ENCODE peak calls at places on chromosomes 7 and 10, in nine cellular contexts. K is PC-3; U is GM06990; J is tibial nerve; V is GM23248; E is mucosa of descending colon; A is CD8-positive, alpha-beta memory T cell; T is HCT116; Z is gastrocnemius medialis. G is an unnamed sample.

GRCh38 chr10:101495324-101495925 is 92.6 kb downstream of the POLL start:
- DNase-seq in K (peak; percentile 30), U (no peak), J (no peak), V (peak; percentile 16), E (no peak), A (no peak), T (peak; percentile 12), Z (no peak), G (peak; percentile 63)

GRCh38 chr7:27143022-27143949 is at the start of gene HOXA5:
- DNase-seq in K (no peak), U (no peak), J (no peak), V (no peak), E (peak; percentile 84), A (no peak), T (no peak), Z (peak; percentile 76), G (no peak)

GRCh38 chr7:149194799-149195179 is 557 bp upstream of the ZNF282 start:
- DNase-seq in K (no peak), U (no peak), J (no peak), V (no peak), E (no peak), A (no peak), T (no peak), Z (no peak), G (peak; percentile 14)

GRCh38 chr7:129341212-129341611 is 93.0 kb upstream of the STRIP2 start:
- DNase-seq in K (no peak), U (no peak), J (no peak), V (no peak), E (no peak), A (no peak), T (no peak), Z (no peak), G (no peak)

GRCh38 chr7:44325181-44325671 is at the start of gene CAMK2B:
- DNase-seq in K (no peak), U (no peak), J (no peak), V (peak; percentile 41), E (no peak), A (no peak), T (no peak), Z (no peak), G (no peak)

GRCh38 chr7:45684910-45685618 is 110.9 kb downstream of the ADCY1 start:
- DNase-seq in K (no peak), U (no peak), J (peak; percentile 2), V (no peak), E (no peak), A (no peak), T (no peak), Z (no peak), G (no peak)

GRCh38 chr10:14507156-14507555 is 176.4 kb upstream of the FRMD4A start:
- DNase-seq in K (no peak), U (no peak), J (no peak), V (no peak), E (no peak), A (peak; percentile 70), T (no peak), Z (no peak), G (peak; percentile 86)

GRCh38 chr10:110706690-110707098 is 62.6 kb downstream of the RBM20 start:
- DNase-seq in K (peak; percentile 52), U (no peak), J (no peak), V (peak; percentile 91), E (no peak), A (no peak), T (peak; percentile 16), Z (no peak), G (no peak)

GRCh38 chr10:125257521-125258105 is 97.2 kb upstream of the CTBP2 start:
- DNase-seq in K (no peak), U (no peak), J (no peak), V (peak; percentile 10), E (no peak), A (no peak), T (no peak), Z (no peak), G (no peak)

GRCh38 chr10:114683162-114683561 is 25.1 kb upstream of the ABLIM1 start:
- DNase-seq in K (peak; percentile 4), U (no peak), J (no peak), V (no peak), E (no peak), A (no peak), T (no peak), Z (no peak), G (no peak)

GRCh38 chr7:147008530-147008929 is 891.9 kb downstream of the CNTNAP2 start:
- DNase-seq in K (no peak), U (no peak), J (no peak), V (no peak), E (no peak), A (no peak), T (no peak), Z (no peak), G (no peak)

GRCh38 chr7:18552943-18553584 is 57.5 kb downstream of the HDAC9 start:
- DNase-seq in K (peak; percentile 80), U (no peak), J (no peak), V (no peak), E (no peak), A (no peak), T (no peak), Z (no peak), G (no peak)

GRCh38 chr7:157837561-157837960 is 500.8 kb downstream of the DNAJB6 start:
- DNase-seq in K (no peak), U (no peak), J (no peak), V (no peak), E (no peak), A (no peak), T (no peak), Z (no peak), G (no peak)

GRCh38 chr10:89805599-89806013 is 104.2 kb downstream of the KIF20B start:
- DNase-seq in K (no peak), U (peak; percentile 51), J (no peak), V (no peak), E (no peak), A (no peak), T (no peak), Z (no peak), G (no peak)

GRCh38 chr7:82384051-82384464 is 59.5 kb downstream of the CACNA2D1 start:
- DNase-seq in K (no peak), U (peak; percentile 64), J (no peak), V (no peak), E (no peak), A (no peak), T (no peak), Z (no peak), G (no peak)

GRCh38 chr10:64369885-64370773 is 848.9 kb downstream of the REEP3 start:
- DNase-seq in K (no peak), U (no peak), J (no peak), V (no peak), E (no peak), A (no peak), T (no peak), Z (no peak), G (no peak)

GRCh38 chr10:133537551-133538545 is 10.7 kb downstream of the CYP2E1 start:
- DNase-seq in K (peak; percentile 3), U (no peak), J (no peak), V (no peak), E (no peak), A (no peak), T (no peak), Z (no peak), G (no peak)

GRCh38 chr10:103197177-103197576 is 4.1 kb upstream of the NT5C2 start:
- DNase-seq in K (peak; percentile 37), U (no peak), J (peak; percentile 43), V (peak; percentile 90), E (peak; percentile 36), A (no peak), T (peak; percentile 37), Z (peak; percentile 49), G (peak; percentile 15)

GRCh38 chr7:21942955-21943354 is 2.7 kb downstream of the CDCA7L start:
- DNase-seq in K (peak; percentile 60), U (no peak), J (no peak), V (peak; percentile 23), E (no peak), A (no peak), T (no peak), Z (no peak), G (no peak)
- H3K4me3 ChIP-seq in K (peak overlapping the region; percentile 97), U (no peak overlapping the region), J (no peak overlapping the region), V (no peak overlapping the region), E (no peak overlapping the region), A (no peak overlapping the region), T (no peak overlapping the region), Z (no peak overlapping the region), G (no peak overlapping the region)

DNA sequence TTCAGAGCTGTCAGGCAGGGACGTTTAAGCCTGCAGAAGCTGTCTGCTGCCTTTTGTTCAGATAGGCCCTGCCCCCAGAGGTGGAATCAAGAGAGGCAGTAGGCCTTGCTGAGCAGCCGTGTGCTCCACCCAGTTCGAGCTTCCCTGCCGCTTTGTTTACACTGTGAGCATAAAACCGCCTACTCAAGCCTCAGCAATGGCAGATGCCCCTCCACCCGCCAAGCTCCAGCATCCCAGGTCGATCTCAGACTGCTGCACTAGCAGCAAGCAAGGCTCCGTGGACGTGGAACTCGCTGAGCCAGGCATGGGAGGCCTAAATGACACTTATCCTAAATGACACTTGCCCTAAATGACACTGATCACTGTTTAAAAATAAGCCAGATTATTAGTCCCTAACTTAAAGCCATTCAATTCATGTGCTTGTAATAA is 6.8 kb upstream of the ASB15 start:
- DNase-seq in K (no peak), U (no peak), J (no peak), V (peak; percentile 15), E (peak; percentile 63), A (no peak), T (no peak), Z (no peak), G (no peak)
- H3K4me3 ChIP-seq in K (no peak overlapping the region), U (no peak overlapping the region), J (no peak overlapping the region), V (no peak overlapping the region), E (no peak overlapping the region), A (no peak overlapping the region), T (no peak overlapping the region), Z (no peak overlapping the region), G (no peak overlapping the region)

GRCh38 chr7:39527951-39528350 is 38.3 kb upstream of the YAE1 start:
- DNase-seq in K (no peak), U (no peak), J (no peak), V (peak; percentile 31), E (no peak), A (no peak), T (no peak), Z (no peak), G (no peak)

GRCh38 chr7:39527296-39527695 is 38.9 kb upstream of the YAE1 start:
- DNase-seq in K (no peak), U (no peak), J (no peak), V (peak; percentile 11), E (no peak), A (no peak), T (no peak), Z (no peak), G (no peak)

GRCh38 chr7:39526676-39527075 is 39.5 kb upstream of the YAE1 start:
- DNase-seq in K (no peak), U (no peak), J (no peak), V (no peak), E (no peak), A (no peak), T (no peak), Z (no peak), G (no peak)

GRCh38 chr7:39529582-39529981 is 36.6 kb upstream of the YAE1 start:
- DNase-seq in K (no peak), U (no peak), J (no peak), V (no peak), E (no peak), A (no peak), T (no peak), Z (no peak), G (no peak)

GRCh38 chr7:39525926-39526325 is 40.3 kb upstream of the YAE1 start:
- DNase-seq in K (no peak), U (no peak), J (no peak), V (peak; percentile 42), E (no peak), A (no peak), T (no peak), Z (no peak), G (no peak)
- H3K4me3 ChIP-seq in K (no peak overlapping the region), U (no peak overlapping the region), J (no peak overlapping the region), V (no peak overlapping the region), E (no peak overlapping the region), A (no peak overlapping the region), T (no peak overlapping the region), Z (no peak overlapping the region), G (no peak overlapping the region)

GRCh38 chr7:19971941-19972340 is 198.5 kb upstream of the TMEM196 start:
- DNase-seq in K (no peak), U (no peak), J (no peak), V (no peak), E (no peak), A (no peak), T (no peak), Z (no peak), G (no peak)
- H3K4me3 ChIP-seq in K (no peak overlapping the region), U (no peak overlapping the region), J (no peak overlapping the region), V (no peak overlapping the region), E (no peak overlapping the region), A (no peak overlapping the region), T (no peak overlapping the region), Z (no peak overlapping the region), G (no peak overlapping the region)